ENCODE peak calls at places on chromosomes 12 and 14, in nine cellular contexts. One of them, this sample, is unnamed.

GRCh38 chr12:29153231-29153630 is 4.2 kb downstream of the FAR2 start:
- DNase-seq in mesothelial cell of epicardium: no peak
- DNase-seq in right atrium auricular region: no peak
- DNase-seq in non-pigmented ciliary epithelial cell: no peak
- DNase-seq in activated CD4-positive, alpha-beta T cell treated with anti-CD3 and anti-CD28 coated beads for 4 hours: no peak
- DNase-seq in endothelial cell: no peak
- DNase-seq in head of caudate nucleus: peak; percentile 22
- DNase-seq in pancreas: no peak
- DNase-seq in HFFc6: no peak
- DNase-seq in this sample: no peak

GRCh38 chr12:57905812-57906475 is 35.4 kb upstream of the ATP23 start:
- DNase-seq in mesothelial cell of epicardium: no peak
- DNase-seq in right atrium auricular region: no peak
- DNase-seq in non-pigmented ciliary epithelial cell: no peak
- DNase-seq in activated CD4-positive, alpha-beta T cell treated with anti-CD3 and anti-CD28 coated beads for 4 hours: no peak
- DNase-seq in endothelial cell: no peak
- DNase-seq in head of caudate nucleus: no peak
- DNase-seq in pancreas: no peak
- DNase-seq in HFFc6: no peak
- DNase-seq in this sample: no peak

GRCh38 chr12:101021911-101022388 is 188.1 kb downstream of the SLC5A8 start:
- DNase-seq in mesothelial cell of epicardium: no peak
- DNase-seq in right atrium auricular region: no peak
- DNase-seq in non-pigmented ciliary epithelial cell: peak; percentile 69
- DNase-seq in activated CD4-positive, alpha-beta T cell treated with anti-CD3 and anti-CD28 coated beads for 4 hours: no peak
- DNase-seq in endothelial cell: no peak
- DNase-seq in head of caudate nucleus: no peak
- DNase-seq in pancreas: no peak
- DNase-seq in HFFc6: peak; percentile 85
- DNase-seq in this sample: peak; percentile 95

GRCh38 chr14:69519701-69520100 is 35.2 kb downstream of the PLEKHD1 start:
- DNase-seq in mesothelial cell of epicardium: no peak
- DNase-seq in right atrium auricular region: no peak
- DNase-seq in non-pigmented ciliary epithelial cell: no peak
- DNase-seq in activated CD4-positive, alpha-beta T cell treated with anti-CD3 and anti-CD28 coated beads for 4 hours: no peak
- DNase-seq in endothelial cell: no peak
- DNase-seq in head of caudate nucleus: no peak
- DNase-seq in pancreas: no peak
- DNase-seq in HFFc6: no peak
- DNase-seq in this sample: no peak

GRCh38 chr12:4269279-4269991 is 4.1 kb upstream of the CCND2 start:
- DNase-seq in mesothelial cell of epicardium: peak; percentile 90
- DNase-seq in right atrium auricular region: peak; percentile 81
- DNase-seq in non-pigmented ciliary epithelial cell: no peak
- DNase-seq in activated CD4-positive, alpha-beta T cell treated with anti-CD3 and anti-CD28 coated beads for 4 hours: peak; percentile 95
- DNase-seq in endothelial cell: peak; percentile 86
- DNase-seq in head of caudate nucleus: peak; percentile 77
- DNase-seq in pancreas: peak; percentile 69
- DNase-seq in HFFc6: no peak
- DNase-seq in this sample: peak; percentile 32

GRCh38 chr14:80955434-80955939 is at the start of gene TSHR:
- DNase-seq in mesothelial cell of epicardium: no peak
- DNase-seq in right atrium auricular region: no peak
- DNase-seq in non-pigmented ciliary epithelial cell: no peak
- DNase-seq in activated CD4-positive, alpha-beta T cell treated with anti-CD3 and anti-CD28 coated beads for 4 hours: no peak
- DNase-seq in endothelial cell: peak; percentile 15
- DNase-seq in head of caudate nucleus: no peak
- DNase-seq in pancreas: no peak
- DNase-seq in HFFc6: no peak
- DNase-seq in this sample: no peak

GRCh38 chr12:63882844-63883243 is 38.3 kb downstream of the SRGAP1 start:
- DNase-seq in mesothelial cell of epicardium: no peak
- DNase-seq in right atrium auricular region: no peak
- DNase-seq in non-pigmented ciliary epithelial cell: no peak
- DNase-seq in activated CD4-positive, alpha-beta T cell treated with anti-CD3 and anti-CD28 coated beads for 4 hours: no peak
- DNase-seq in endothelial cell: no peak
- DNase-seq in head of caudate nucleus: peak; percentile 28
- DNase-seq in pancreas: peak; percentile 14
- DNase-seq in HFFc6: no peak
- DNase-seq in this sample: no peak

GRCh38 chr12:95989504-95990123 is 6.5 kb downstream of the HAL start:
- DNase-seq in mesothelial cell of epicardium: no peak
- DNase-seq in right atrium auricular region: no peak
- DNase-seq in non-pigmented ciliary epithelial cell: no peak
- DNase-seq in activated CD4-positive, alpha-beta T cell treated with anti-CD3 and anti-CD28 coated beads for 4 hours: no peak
- DNase-seq in endothelial cell: no peak
- DNase-seq in head of caudate nucleus: no peak
- DNase-seq in pancreas: no peak
- DNase-seq in HFFc6: no peak
- DNase-seq in this sample: no peak

GRCh38 chr14:106694638-106695393 is 1168.4 kb downstream of the TMEM121 start:
- DNase-seq in mesothelial cell of epicardium: no peak
- DNase-seq in right atrium auricular region: no peak
- DNase-seq in non-pigmented ciliary epithelial cell: no peak
- DNase-seq in activated CD4-positive, alpha-beta T cell treated with anti-CD3 and anti-CD28 coated beads for 4 hours: peak; percentile 59
- DNase-seq in endothelial cell: no peak
- DNase-seq in head of caudate nucleus: no peak
- DNase-seq in pancreas: no peak
- DNase-seq in HFFc6: no peak
- DNase-seq in this sample: peak; percentile 28

GRCh38 chr12:123744836-123745235 is 17.3 kb upstream of the DNAH10 start:
- DNase-seq in mesothelial cell of epicardium: no peak
- DNase-seq in right atrium auricular region: no peak
- DNase-seq in non-pigmented ciliary epithelial cell: no peak
- DNase-seq in activated CD4-positive, alpha-beta T cell treated with anti-CD3 and anti-CD28 coated beads for 4 hours: no peak
- DNase-seq in endothelial cell: peak; percentile 12
- DNase-seq in head of caudate nucleus: no peak
- DNase-seq in pancreas: no peak
- DNase-seq in HFFc6: no peak
- DNase-seq in this sample: no peak

GRCh38 chr12:3129301-3130052 is 52.3 kb downstream of the TSPAN9 start:
- DNase-seq in mesothelial cell of epicardium: no peak
- DNase-seq in right atrium auricular region: no peak
- DNase-seq in non-pigmented ciliary epithelial cell: no peak
- DNase-seq in activated CD4-positive, alpha-beta T cell treated with anti-CD3 and anti-CD28 coated beads for 4 hours: no peak
- DNase-seq in endothelial cell: no peak
- DNase-seq in head of caudate nucleus: no peak
- DNase-seq in pancreas: no peak
- DNase-seq in HFFc6: peak; percentile 36
- DNase-seq in this sample: peak; percentile 71

GRCh38 chr12:29616664-29617409 is 119.4 kb upstream of the OVCH1 start:
- DNase-seq in mesothelial cell of epicardium: no peak
- DNase-seq in right atrium auricular region: no peak
- DNase-seq in non-pigmented ciliary epithelial cell: peak; percentile 85
- DNase-seq in activated CD4-positive, alpha-beta T cell treated with anti-CD3 and anti-CD28 coated beads for 4 hours: no peak
- DNase-seq in endothelial cell: no peak
- DNase-seq in head of caudate nucleus: peak; percentile 61
- DNase-seq in pancreas: no peak
- DNase-seq in HFFc6: no peak
- DNase-seq in this sample: peak; percentile 45

GRCh38 chr14:21039059-21039422 is 3.1 kb upstream of the RNASE7 start:
- DNase-seq in mesothelial cell of epicardium: peak; percentile 50
- DNase-seq in right atrium auricular region: peak; percentile 90
- DNase-seq in non-pigmented ciliary epithelial cell: no peak
- DNase-seq in activated CD4-positive, alpha-beta T cell treated with anti-CD3 and anti-CD28 coated beads for 4 hours: no peak
- DNase-seq in endothelial cell: peak; percentile 28
- DNase-seq in head of caudate nucleus: peak; percentile 87
- DNase-seq in pancreas: peak; percentile 93
- DNase-seq in HFFc6: no peak
- DNase-seq in this sample: no peak

GRCh38 chr12:47178014-47178413 is 98.3 kb upstream of the AMIGO2 start:
- DNase-seq in mesothelial cell of epicardium: no peak
- DNase-seq in right atrium auricular region: no peak
- DNase-seq in non-pigmented ciliary epithelial cell: no peak
- DNase-seq in activated CD4-positive, alpha-beta T cell treated with anti-CD3 and anti-CD28 coated beads for 4 hours: no peak
- DNase-seq in endothelial cell: no peak
- DNase-seq in head of caudate nucleus: no peak
- DNase-seq in pancreas: no peak
- DNase-seq in HFFc6: no peak
- DNase-seq in this sample: no peak

GRCh38 chr14:96631030-96631429 is 128.8 kb downstream of the PAPOLA start:
- DNase-seq in mesothelial cell of epicardium: no peak
- DNase-seq in right atrium auricular region: peak; percentile 54
- DNase-seq in non-pigmented ciliary epithelial cell: no peak
- DNase-seq in activated CD4-positive, alpha-beta T cell treated with anti-CD3 and anti-CD28 coated beads for 4 hours: no peak
- DNase-seq in endothelial cell: no peak
- DNase-seq in head of caudate nucleus: no peak
- DNase-seq in pancreas: no peak
- DNase-seq in HFFc6: no peak
- DNase-seq in this sample: no peak

GRCh38 chr12:48794870-48795269 is 6.0 kb upstream of the ADCY6 start:
- DNase-seq in mesothelial cell of epicardium: no peak
- DNase-seq in right atrium auricular region: no peak
- DNase-seq in non-pigmented ciliary epithelial cell: no peak
- DNase-seq in activated CD4-positive, alpha-beta T cell treated with anti-CD3 and anti-CD28 coated beads for 4 hours: no peak
- DNase-seq in endothelial cell: no peak
- DNase-seq in head of caudate nucleus: no peak
- DNase-seq in pancreas: no peak
- DNase-seq in HFFc6: peak; percentile 87
- DNase-seq in this sample: peak; percentile 85

GRCh38 chr12:128387811-128388422 is 120.9 kb downstream of the TMEM132C start:
- DNase-seq in mesothelial cell of epicardium: peak; percentile 57
- DNase-seq in right atrium auricular region: peak; percentile 65
- DNase-seq in non-pigmented ciliary epithelial cell: no peak
- DNase-seq in activated CD4-positive, alpha-beta T cell treated with anti-CD3 and anti-CD28 coated beads for 4 hours: no peak
- DNase-seq in endothelial cell: no peak
- DNase-seq in head of caudate nucleus: peak; percentile 77
- DNase-seq in pancreas: peak; percentile 38
- DNase-seq in HFFc6: no peak
- DNase-seq in this sample: peak; percentile 35

GRCh38 chr12:607541-608001 is 55.7 kb downstream of the NINJ2 start:
- DNase-seq in mesothelial cell of epicardium: no peak
- DNase-seq in right atrium auricular region: no peak
- DNase-seq in non-pigmented ciliary epithelial cell: no peak
- DNase-seq in activated CD4-positive, alpha-beta T cell treated with anti-CD3 and anti-CD28 coated beads for 4 hours: no peak
- DNase-seq in endothelial cell: no peak
- DNase-seq in head of caudate nucleus: peak; percentile 41
- DNase-seq in pancreas: no peak
- DNase-seq in HFFc6: no peak
- DNase-seq in this sample: peak; percentile 83

GRCh38 chr12:8157484-8158198 is 826 bp downstream of the ZNF705A start:
- DNase-seq in mesothelial cell of epicardium: no peak
- DNase-seq in right atrium auricular region: no peak
- DNase-seq in non-pigmented ciliary epithelial cell: no peak
- DNase-seq in activated CD4-positive, alpha-beta T cell treated with anti-CD3 and anti-CD28 coated beads for 4 hours: no peak
- DNase-seq in endothelial cell: no peak
- DNase-seq in head of caudate nucleus: no peak
- DNase-seq in pancreas: no peak
- DNase-seq in HFFc6: no peak
- DNase-seq in this sample: peak; percentile 96

GRCh38 chr14:95519699-95520098 is 3.2 kb upstream of the SYNE3 start:
- DNase-seq in mesothelial cell of epicardium: no peak
- DNase-seq in right atrium auricular region: peak; percentile 95
- DNase-seq in non-pigmented ciliary epithelial cell: no peak
- DNase-seq in activated CD4-positive, alpha-beta T cell treated with anti-CD3 and anti-CD28 coated beads for 4 hours: peak; percentile 66
- DNase-seq in endothelial cell: no peak
- DNase-seq in head of caudate nucleus: no peak
- DNase-seq in pancreas: no peak
- DNase-seq in HFFc6: peak; percentile 76
- DNase-seq in this sample: no peak

GRCh38 chr12:5204271-5204670 is 160.6 kb downstream of the KCNA5 start:
- DNase-seq in mesothelial cell of epicardium: no peak
- DNase-seq in right atrium auricular region: no peak
- DNase-seq in non-pigmented ciliary epithelial cell: no peak
- DNase-seq in activated CD4-positive, alpha-beta T cell treated with anti-CD3 and anti-CD28 coated beads for 4 hours: no peak
- DNase-seq in endothelial cell: no peak
- DNase-seq in head of caudate nucleus: no peak
- DNase-seq in pancreas: no peak
- DNase-seq in HFFc6: no peak
- DNase-seq in this sample: no peak

GRCh38 chr12:117045175-117045997 is 53.8 kb downstream of the TESC start:
- DNase-seq in mesothelial cell of epicardium: no peak
- DNase-seq in right atrium auricular region: no peak
- DNase-seq in non-pigmented ciliary epithelial cell: no peak
- DNase-seq in activated CD4-positive, alpha-beta T cell treated with anti-CD3 and anti-CD28 coated beads for 4 hours: no peak
- DNase-seq in endothelial cell: no peak
- DNase-seq in head of caudate nucleus: peak; percentile 58
- DNase-seq in pancreas: no peak
- DNase-seq in HFFc6: no peak
- DNase-seq in this sample: no peak

GRCh38 chr14:38342803-38343202 is 86.9 kb upstream of the CLEC14A start:
- DNase-seq in mesothelial cell of epicardium: no peak
- DNase-seq in right atrium auricular region: no peak
- DNase-seq in non-pigmented ciliary epithelial cell: peak; percentile 76
- DNase-seq in activated CD4-positive, alpha-beta T cell treated with anti-CD3 and anti-CD28 coated beads for 4 hours: no peak
- DNase-seq in endothelial cell: no peak
- DNase-seq in head of caudate nucleus: no peak
- DNase-seq in pancreas: no peak
- DNase-seq in HFFc6: peak; percentile 96
- DNase-seq in this sample: peak; percentile 7

GRCh38 chr12:50362671-50363070 is 33.7 kb downstream of the FAM186A start:
- DNase-seq in mesothelial cell of epicardium: no peak
- DNase-seq in right atrium auricular region: no peak
- DNase-seq in non-pigmented ciliary epithelial cell: no peak
- DNase-seq in activated CD4-positive, alpha-beta T cell treated with anti-CD3 and anti-CD28 coated beads for 4 hours: no peak
- DNase-seq in endothelial cell: no peak
- DNase-seq in head of caudate nucleus: no peak
- DNase-seq in pancreas: no peak
- DNase-seq in HFFc6: no peak
- DNase-seq in this sample: no peak

GRCh38 chr14:99572173-99572999 is 31.6 kb downstream of the CCDC85C start:
- DNase-seq in mesothelial cell of epicardium: no peak
- DNase-seq in right atrium auricular region: no peak
- DNase-seq in non-pigmented ciliary epithelial cell: no peak
- DNase-seq in activated CD4-positive, alpha-beta T cell treated with anti-CD3 and anti-CD28 coated beads for 4 hours: no peak
- DNase-seq in endothelial cell: no peak
- DNase-seq in head of caudate nucleus: no peak
- DNase-seq in pancreas: peak; percentile 52
- DNase-seq in HFFc6: no peak
- DNase-seq in this sample: no peak

GRCh38 chr14:20998674-20999366 is at the start of gene SLC39A2:
- DNase-seq in mesothelial cell of epicardium: peak; percentile 53
- DNase-seq in right atrium auricular region: peak; percentile 79
- DNase-seq in non-pigmented ciliary epithelial cell: no peak
- DNase-seq in activated CD4-positive, alpha-beta T cell treated with anti-CD3 and anti-CD28 coated beads for 4 hours: no peak
- DNase-seq in endothelial cell: no peak
- DNase-seq in head of caudate nucleus: no peak
- DNase-seq in pancreas: no peak
- DNase-seq in HFFc6: peak; percentile 73
- DNase-seq in this sample: peak; percentile 48

GRCh38 chr14:50836515-50836914 is 5.6 kb upstream of the NIN start:
- DNase-seq in mesothelial cell of epicardium: no peak
- DNase-seq in right atrium auricular region: no peak
- DNase-seq in non-pigmented ciliary epithelial cell: no peak
- DNase-seq in activated CD4-positive, alpha-beta T cell treated with anti-CD3 and anti-CD28 coated beads for 4 hours: no peak
- DNase-seq in endothelial cell: no peak
- DNase-seq in head of caudate nucleus: no peak
- DNase-seq in pancreas: no peak
- DNase-seq in HFFc6: peak; percentile 57
- DNase-seq in this sample: peak; percentile 75

GRCh38 chr12:14111230-14111865 is 129.9 kb upstream of the GRIN2B start:
- DNase-seq in mesothelial cell of epicardium: no peak
- DNase-seq in right atrium auricular region: no peak
- DNase-seq in non-pigmented ciliary epithelial cell: no peak
- DNase-seq in activated CD4-positive, alpha-beta T cell treated with anti-CD3 and anti-CD28 coated beads for 4 hours: no peak
- DNase-seq in endothelial cell: peak; percentile 36
- DNase-seq in head of caudate nucleus: peak; percentile 26
- DNase-seq in pancreas: no peak
- DNase-seq in HFFc6: no peak
- DNase-seq in this sample: peak; percentile 47

GRCh38 chr14:78997811-78998210 is 827.6 kb downstream of the NRXN3 start:
- DNase-seq in mesothelial cell of epicardium: peak; percentile 71
- DNase-seq in right atrium auricular region: no peak
- DNase-seq in non-pigmented ciliary epithelial cell: no peak
- DNase-seq in activated CD4-positive, alpha-beta T cell treated with anti-CD3 and anti-CD28 coated beads for 4 hours: no peak
- DNase-seq in endothelial cell: no peak
- DNase-seq in head of caudate nucleus: peak; percentile 20
- DNase-seq in pancreas: no peak
- DNase-seq in HFFc6: peak; percentile 24
- DNase-seq in this sample: peak; percentile 34

GRCh38 chr12:76614364-76614763 is 54.8 kb upstream of the OSBPL8 start:
- DNase-seq in mesothelial cell of epicardium: no peak
- DNase-seq in right atrium auricular region: no peak
- DNase-seq in non-pigmented ciliary epithelial cell: no peak
- DNase-seq in activated CD4-positive, alpha-beta T cell treated with anti-CD3 and anti-CD28 coated beads for 4 hours: no peak
- DNase-seq in endothelial cell: no peak
- DNase-seq in head of caudate nucleus: no peak
- DNase-seq in pancreas: no peak
- DNase-seq in HFFc6: no peak
- DNase-seq in this sample: no peak

GRCh38 chr12:44441155-44441554 is 435.0 kb downstream of the NELL2 start:
- DNase-seq in mesothelial cell of epicardium: no peak
- DNase-seq in right atrium auricular region: no peak
- DNase-seq in non-pigmented ciliary epithelial cell: no peak
- DNase-seq in activated CD4-positive, alpha-beta T cell treated with anti-CD3 and anti-CD28 coated beads for 4 hours: no peak
- DNase-seq in endothelial cell: no peak
- DNase-seq in head of caudate nucleus: no peak
- DNase-seq in pancreas: no peak
- DNase-seq in HFFc6: no peak
- DNase-seq in this sample: peak; percentile 1